ENCODE peak calls at places on chromosome 18, in eight cellular contexts. G is PC-9, Y is GM10248, K is NCI-H748 treated with DMSO at 0.1 percent for 48 hours, V is nucleus accumbens, U is NCI-H146, B is iPS-NIHi11, C is transverse colon. P is an unnamed sample.
A peak's percentile ranks its signal among the peaks of the same experiment; 100 is the strongest.

GRCh38 chr18:32470136-32470712 is 458 bp downstream of the GAREM1 start:
- DNase-seq in G (peak; percentile 29), Y (peak; percentile 27), K (no peak), V (no peak), U (peak; percentile 77), B (no peak), C (peak; percentile 40), P (no peak)

GRCh38 chr18:34976084-34976483 is 65.1 kb upstream of the MAPRE2 start:
- DNase-seq in G (no peak), Y (no peak), K (no peak), V (no peak), U (no peak), B (no peak), C (no peak), P (no peak)

GRCh38 chr18:79772108-79772864 is 25.5 kb upstream of the KCNG2 start:
- DNase-seq in G (no peak), Y (no peak), K (no peak), V (no peak), U (no peak), B (no peak), C (peak; percentile 5), P (no peak)

GRCh38 chr18:2050016-2050415 is 521.3 kb downstream of the METTL4 start:
- DNase-seq in G (no peak), Y (no peak), K (no peak), V (no peak), U (no peak), B (no peak), C (no peak), P (peak; percentile 66)

GRCh38 chr18:8800445-8800844 is 95.1 kb downstream of the MTCL1 start:
- DNase-seq in G (peak; percentile 79), Y (no peak), K (no peak), V (no peak), U (no peak), B (no peak), C (no peak), P (no peak)

GRCh38 chr18:35953688-35954087 is 18.8 kb upstream of the RMP24 start:
- DNase-seq in G (no peak), Y (no peak), K (no peak), V (no peak), U (no peak), B (no peak), C (no peak), P (no peak)

GRCh38 chr18:9739516-9739915 is 31.4 kb downstream of the RAB31 start:
- DNase-seq in G (no peak), Y (no peak), K (no peak), V (no peak), U (no peak), B (no peak), C (no peak), P (peak; percentile 58)

GRCh38 chr18:45167109-45167551 is 448.1 kb upstream of the SLC14A2 start:
- DNase-seq in G (no peak), Y (no peak), K (peak; percentile 37), V (no peak), U (no peak), B (no peak), C (peak; percentile 29), P (no peak)

GRCh38 chr18:48714873-48715272 is 176.0 kb downstream of the CTIF start:
- DNase-seq in G (no peak), Y (no peak), K (no peak), V (no peak), U (no peak), B (peak; percentile 71), C (peak; percentile 41), P (no peak)

GRCh38 chr18:56329536-56329935 is 308.9 kb downstream of the TXNL1 start:
- DNase-seq in G (no peak), Y (no peak), K (no peak), V (no peak), U (no peak), B (no peak), C (no peak), P (no peak)

GRCh38 chr18:58581265-58581664 is 47.6 kb downstream of the ALPK2 start:
- DNase-seq in G (peak; percentile 25), Y (no peak), K (no peak), V (no peak), U (peak; percentile 30), B (peak; percentile 59), C (no peak), P (no peak)

GRCh38 chr18:45252474-45252873 is 362.8 kb upstream of the SLC14A2 start:
- DNase-seq in G (no peak), Y (no peak), K (no peak), V (no peak), U (no peak), B (no peak), C (no peak), P (no peak)

GRCh38 chr18:26457611-26458350 is 90.6 kb downstream of the KCTD1 start:
- DNase-seq in G (no peak), Y (no peak), K (no peak), V (peak; percentile 24), U (peak; percentile 9), B (peak; percentile 72), C (no peak), P (no peak)

GRCh38 chr18:60292186-60292585 is 80.4 kb downstream of the MC4R start:
- DNase-seq in G (no peak), Y (no peak), K (no peak), V (no peak), U (no peak), B (no peak), C (no peak), P (peak; percentile 77)

GRCh38 chr18:54671291-54671881 is 80.3 kb downstream of the DYNAP start:
- DNase-seq in G (no peak), Y (peak; percentile 26), K (peak; percentile 20), V (no peak), U (peak; percentile 32), B (peak; percentile 23), C (no peak), P (peak; percentile 74)

GRCh38 chr18:49161627-49162026 is 210.9 kb upstream of the SMAD7 start:
- DNase-seq in G (no peak), Y (peak; percentile 41), K (no peak), V (no peak), U (no peak), B (no peak), C (no peak), P (no peak)

GRCh38 chr18:23228102-23229051 is 93.1 kb downstream of the CABLES1 start:
- DNase-seq in G (no peak), Y (peak; percentile 66), K (no peak), V (no peak), U (peak; percentile 29), B (no peak), C (peak; percentile 31), P (peak; percentile 88)

GRCh38 chr18:48172226-48173006 is 236.8 kb downstream of the ZBTB7C start:
- DNase-seq in G (no peak), Y (no peak), K (no peak), V (no peak), U (no peak), B (no peak), C (no peak), P (no peak)

GRCh38 chr18:50009772-50010171 is 185.2 kb downstream of the MYO5B start:
- DNase-seq in G (peak; percentile 46), Y (peak; percentile 45), K (peak; percentile 61), V (no peak), U (peak; percentile 65), B (peak; percentile 75), C (peak; percentile 71), P (peak; percentile 92)

GRCh38 chr18:77133051-77133919 is 702 bp upstream of the MBP start:
- DNase-seq in G (peak; percentile 49), Y (no peak), K (no peak), V (no peak), U (peak; percentile 95), B (peak; percentile 73), C (peak; percentile 55), P (peak; percentile 44)

GRCh38 chr18:42360716-42361115 is 405.7 kb downstream of the PIK3C3 start:
- DNase-seq in G (no peak), Y (no peak), K (no peak), V (no peak), U (no peak), B (no peak), C (no peak), P (no peak)

GRCh38 chr18:55053976-55054375 is 94.7 kb upstream of the CCDC68 start:
- DNase-seq in G (no peak), Y (no peak), K (no peak), V (no peak), U (no peak), B (no peak), C (no peak), P (no peak)

GRCh38 chr18:23232331-23232730 is 97.0 kb downstream of the CABLES1 start:
- DNase-seq in G (no peak), Y (no peak), K (no peak), V (no peak), U (peak; percentile 96), B (no peak), C (no peak), P (peak; percentile 53)

GRCh38 chr18:60010513-60010912 is 110.7 kb downstream of the PMAIP1 start:
- DNase-seq in G (no peak), Y (no peak), K (no peak), V (no peak), U (no peak), B (no peak), C (no peak), P (no peak)

P was measured in NCI-H69.